ENCODE peak calls at places on chromosomes 11 and 22, in seven cellular contexts. C is right atrium auricular region; E is colonic mucosa; U is IMR-90; A is CD8-positive, alpha-beta T cell; Q is adipocyte; M is tibial nerve. L is an unnamed sample. For H3K36me3, the result is how much of the 10 kb centered on the place peaks cover.

GRCh38 chr11:29008481-29008880 is 900.3 kb downstream of the METTL15 start:
- DNase-seq in C (no peak), E (no peak), U (no peak), A (no peak), Q (no peak), M (no peak), L (no peak)

GRCh38 chr11:63586451-63587166 is 23.4 kb upstream of the PLAAT2 start:
- DNase-seq in C (no peak), E (no peak), U (no peak), A (no peak), Q (no peak), M (no peak), L (no peak)

GRCh38 chr11:7252683-7253213 is 1.0 kb downstream of the SYT9 start:
- DNase-seq in C (no peak), E (no peak), U (no peak), A (no peak), Q (no peak), M (no peak), L (no peak)

GRCh38 chr11:66936326-66936725 is 21.9 kb downstream of the PC start:
- DNase-seq in C (no peak), E (no peak), U (peak), A (no peak), Q (peak), M (no peak), L (no peak)

GRCh38 chr11:62540804-62541671 is 5.6 kb downstream of the AHNAK start:
- DNase-seq in C (no peak), E (peak), U (peak), A (peak), Q (no peak), M (no peak), L (peak)

GRCh38 chr11:33258631-33259184 is 1.5 kb downstream of the HIPK3 start:
- DNase-seq in C (no peak), E (peak), U (peak), A (no peak), Q (no peak), M (peak), L (no peak)

GRCh38 chr11:124799384-124800225 is 601 bp downstream of the MSANTD2 start:
- DNase-seq in C (no peak), E (peak), U (peak), A (peak), Q (peak), M (no peak), L (peak)

GRCh38 chr22:47996446-47996857 is 1234.0 kb downstream of the TBC1D22A start:
- DNase-seq in C (no peak), E (no peak), U (no peak), A (no peak), Q (no peak), M (no peak), L (peak)

GRCh38 chr11:15336016-15336415 is 221.3 kb downstream of the INSC start:
- DNase-seq in C (no peak), E (no peak), U (no peak), A (no peak), Q (no peak), M (no peak), L (no peak)

GRCh38 chr11:104390696-104391095 is 226.7 kb upstream of the PDGFD start:
- DNase-seq in C (no peak), E (no peak), U (peak), A (no peak), Q (peak), M (no peak), L (no peak)

DNA sequence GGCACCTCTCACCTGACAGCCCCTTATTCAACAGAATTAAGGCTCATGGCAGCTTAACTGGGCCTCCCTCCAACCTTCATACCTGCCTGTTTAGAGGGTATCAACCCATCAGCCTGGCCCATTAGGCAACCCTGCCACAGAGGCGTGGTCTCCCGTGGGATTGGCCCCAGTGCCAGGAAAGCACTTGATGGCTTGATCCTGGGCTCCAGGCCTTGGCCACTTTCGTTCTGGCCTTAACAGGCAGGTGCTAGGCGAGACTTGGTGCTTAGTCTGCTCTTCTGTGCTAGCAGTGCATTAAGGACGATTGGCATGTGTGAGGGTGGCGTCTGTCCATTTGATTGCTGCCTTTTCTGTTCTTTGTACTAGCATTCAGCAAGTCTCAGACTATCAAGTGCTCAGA is 75.2 kb downstream of the CABIN1 start:
- DNase-seq in C (no peak), E (no peak), U (no peak), A (no peak), Q (no peak), M (no peak), L (no peak)
- H3K36me3 ChIP-seq in C (half or more), E (under half), U (under half), A (half or more), Q (half or more), M (under half), L (half or more)

GRCh38 chr22:19759994-19760651 is 455 bp upstream of the TBX1 start:
- DNase-seq in C (no peak), E (no peak), U (no peak), A (no peak), Q (peak), M (no peak), L (no peak)
- H3K36me3 ChIP-seq in C (under half), E (under half), U (under half), A (under half), Q (under half), M (under half), L (under half)

DNA sequence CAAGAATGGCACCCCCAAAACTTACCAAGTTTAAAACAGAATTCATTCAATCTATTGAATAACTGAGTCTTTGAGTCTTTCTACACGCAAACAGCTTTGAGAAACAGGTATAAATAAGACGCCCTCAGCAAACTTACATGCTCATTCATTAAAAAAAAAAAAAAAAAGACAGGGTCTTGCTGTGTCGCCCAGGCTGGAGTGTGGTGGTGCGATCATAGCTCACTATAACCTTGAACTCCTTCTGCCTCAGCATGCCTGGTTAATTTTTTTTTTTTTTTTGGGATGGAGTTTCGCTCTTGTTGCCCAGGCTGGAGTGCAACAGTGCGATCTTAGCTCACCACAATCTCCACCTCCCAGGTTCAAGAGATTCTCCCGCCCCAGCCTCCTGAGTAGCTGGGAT is 6.1 kb downstream of the PRR14L start:
- DNase-seq in C (no peak), E (no peak), U (no peak), A (no peak), Q (no peak), M (no peak), L (no peak)
- H3K36me3 ChIP-seq in C (under half), E (under half), U (under half), A (under half), Q (under half), M (under half), L (under half)

GRCh38 chr22:17814084-17814483 is 39.8 kb upstream of the BID start:
- DNase-seq in C (no peak), E (no peak), U (no peak), A (no peak), Q (no peak), M (no peak), L (no peak)
- H3K36me3 ChIP-seq in C (half or more), E (under half), U (under half), A (under half), Q (under half), M (under half), L (under half)

DNA sequence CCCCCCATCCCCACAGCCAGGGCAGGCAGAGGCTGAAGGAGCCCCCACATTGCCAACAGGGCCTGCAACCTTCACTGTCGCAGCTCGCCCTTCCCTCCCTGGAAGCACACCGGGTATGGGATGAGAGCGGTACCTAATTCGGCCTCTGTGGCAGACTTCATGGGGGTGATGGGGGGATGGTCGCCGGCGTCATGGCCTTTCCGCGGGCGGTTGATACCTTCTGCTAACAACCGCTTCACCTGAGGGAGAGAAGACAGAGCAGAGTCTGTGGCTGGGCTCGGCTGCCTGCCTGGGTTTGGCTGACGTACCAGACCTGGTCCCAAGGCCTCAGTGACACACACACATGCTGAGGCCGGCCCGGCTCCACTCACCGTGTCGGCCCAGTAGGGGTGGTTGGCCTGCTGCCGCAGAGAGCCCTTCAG is 11.2 kb upstream of the PPM1F start:
- DNase-seq in C (no peak), E (no peak), U (no peak), A (no peak), Q (no peak), M (no peak), L (no peak)
- H3K36me3 ChIP-seq in C (half or more), E (under half), U (half or more), A (under half), Q (half or more), M (under half), L (half or more)

GRCh38 chr22:36325163-36326031 is 62.4 kb downstream of the MYH9 start:
- DNase-seq in C (peak), E (peak), U (peak), A (no peak), Q (peak), M (peak), L (no peak)

GRCh38 chr22:36323182-36323854 is 64.4 kb downstream of the MYH9 start:
- DNase-seq in C (peak), E (no peak), U (peak), A (no peak), Q (no peak), M (peak), L (no peak)

GRCh38 chr22:36322602-36322915 is 65.2 kb downstream of the MYH9 start:
- DNase-seq in C (no peak), E (no peak), U (no peak), A (no peak), Q (no peak), M (no peak), L (no peak)

GRCh38 chr22:36324414-36324813 is 63.4 kb downstream of the MYH9 start:
- DNase-seq in C (no peak), E (no peak), U (no peak), A (no peak), Q (no peak), M (no peak), L (no peak)

GRCh38 chr22:36323855-36324331 is 63.9 kb downstream of the MYH9 start:
- DNase-seq in C (peak), E (no peak), U (no peak), A (no peak), Q (no peak), M (no peak), L (no peak)
- H3K36me3 ChIP-seq in C (half or more), E (under half), U (half or more), A (half or more), Q (half or more), M (under half), L (half or more)

DNA sequence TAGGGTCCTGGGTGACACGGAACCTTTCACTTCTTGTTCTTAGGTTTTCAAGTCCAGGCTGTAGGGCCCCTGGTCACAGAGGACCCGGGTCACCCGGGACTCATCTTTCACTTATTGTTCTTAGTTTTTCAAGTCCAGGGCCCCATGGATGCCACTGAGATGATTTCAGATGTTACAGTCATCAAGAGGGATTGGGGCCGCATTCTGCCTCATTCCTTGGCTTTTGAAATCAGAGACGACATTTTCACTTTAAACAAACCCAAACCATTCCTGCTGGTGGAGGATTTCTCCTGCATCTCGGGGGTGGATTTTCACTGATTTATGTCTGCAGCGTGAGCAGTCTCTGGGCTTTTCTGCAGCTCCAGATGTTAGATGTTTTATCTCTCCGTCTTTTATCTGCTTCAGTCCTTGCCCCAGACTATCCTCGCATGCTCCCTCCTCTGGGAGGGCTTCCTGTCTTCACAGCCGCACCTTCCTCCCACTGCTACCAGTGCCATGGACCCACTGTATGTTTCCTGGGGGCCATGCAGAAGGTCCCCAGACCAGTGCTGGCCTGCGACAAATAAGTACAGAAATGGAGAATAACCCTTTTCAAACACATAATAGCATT is 27.4 kb downstream of the FBLN1 start:
- DNase-seq in C (no peak), E (no peak), U (peak), A (no peak), Q (peak), M (no peak), L (no peak)
- H3K36me3 ChIP-seq in C (under half), E (under half), U (half or more), A (under half), Q (under half), M (under half), L (under half)

L was measured in GM06990.